ENCODE peak calls at places on chromosome 19, in eight cellular contexts. One of them, this sample, is unnamed.

GRCh38 chr19:10143700-10144099 is 24.0 kb upstream of the EIF3G start:
- DNase-seq in NCI-H2081: no peak
- DNase-seq in NCI-H2029: no peak
- DNase-seq in stimulated activated CD8-positive, alpha-beta memory T cell treated with anti-CD3 and anti-CD28 coated beads, Interleukin-4, amount 100 ng/mL, for 1 hour: no peak
- DNase-seq in NCI-H524: no peak
- DNase-seq in stomach: no peak
- DNase-seq in activated CD8-positive, alpha-beta memory T cell treated with anti-CD3 and anti-CD28 coated beads for 1 hour: no peak
- DNase-seq in GM12891: no peak
- DNase-seq in this sample: no peak

GRCh38 chr19:54207908-54208783 is 7.5 kb downstream of the RPS9 start:
- DNase-seq in NCI-H2081: no peak
- DNase-seq in NCI-H2029: peak
- DNase-seq in stimulated activated CD8-positive, alpha-beta memory T cell treated with anti-CD3 and anti-CD28 coated beads, Interleukin-4, amount 100 ng/mL, for 1 hour: no peak
- DNase-seq in NCI-H524: peak
- DNase-seq in stomach: peak
- DNase-seq in activated CD8-positive, alpha-beta memory T cell treated with anti-CD3 and anti-CD28 coated beads for 1 hour: no peak
- DNase-seq in GM12891: no peak
- DNase-seq in this sample: peak

GRCh38 chr19:43651758-43652545 is 12.3 kb upstream of the CADM4 start:
- DNase-seq in NCI-H2081: peak
- DNase-seq in NCI-H2029: peak
- DNase-seq in stimulated activated CD8-positive, alpha-beta memory T cell treated with anti-CD3 and anti-CD28 coated beads, Interleukin-4, amount 100 ng/mL, for 1 hour: peak
- DNase-seq in NCI-H524: peak
- DNase-seq in stomach: peak
- DNase-seq in activated CD8-positive, alpha-beta memory T cell treated with anti-CD3 and anti-CD28 coated beads for 1 hour: peak
- DNase-seq in GM12891: no peak
- DNase-seq in this sample: no peak

GRCh38 chr19:954272-954671 is 28.4 kb downstream of the ARID3A start:
- DNase-seq in NCI-H2081: no peak
- DNase-seq in NCI-H2029: no peak
- DNase-seq in stimulated activated CD8-positive, alpha-beta memory T cell treated with anti-CD3 and anti-CD28 coated beads, Interleukin-4, amount 100 ng/mL, for 1 hour: no peak
- DNase-seq in NCI-H524: no peak
- DNase-seq in stomach: no peak
- DNase-seq in activated CD8-positive, alpha-beta memory T cell treated with anti-CD3 and anti-CD28 coated beads for 1 hour: no peak
- DNase-seq in GM12891: no peak
- DNase-seq in this sample: no peak

GRCh38 chr19:47284324-47284899 is 9.7 kb downstream of the INAFM1 start:
- DNase-seq in NCI-H2081: peak
- DNase-seq in NCI-H2029: peak
- DNase-seq in stimulated activated CD8-positive, alpha-beta memory T cell treated with anti-CD3 and anti-CD28 coated beads, Interleukin-4, amount 100 ng/mL, for 1 hour: no peak
- DNase-seq in NCI-H524: peak
- DNase-seq in stomach: no peak
- DNase-seq in activated CD8-positive, alpha-beta memory T cell treated with anti-CD3 and anti-CD28 coated beads for 1 hour: no peak
- DNase-seq in GM12891: no peak
- DNase-seq in this sample: no peak

GRCh38 chr19:3760871-3761361 is 576 bp downstream of the APBA3 start:
- DNase-seq in NCI-H2081: no peak
- DNase-seq in NCI-H2029: no peak
- DNase-seq in stimulated activated CD8-positive, alpha-beta memory T cell treated with anti-CD3 and anti-CD28 coated beads, Interleukin-4, amount 100 ng/mL, for 1 hour: no peak
- DNase-seq in NCI-H524: no peak
- DNase-seq in stomach: no peak
- DNase-seq in activated CD8-positive, alpha-beta memory T cell treated with anti-CD3 and anti-CD28 coated beads for 1 hour: no peak
- DNase-seq in GM12891: no peak
- DNase-seq in this sample: no peak

GRCh38 chr19:18483119-18483518 is 38.8 kb downstream of the ELL start:
- DNase-seq in NCI-H2081: peak
- DNase-seq in NCI-H2029: peak
- DNase-seq in stimulated activated CD8-positive, alpha-beta memory T cell treated with anti-CD3 and anti-CD28 coated beads, Interleukin-4, amount 100 ng/mL, for 1 hour: no peak
- DNase-seq in NCI-H524: peak
- DNase-seq in stomach: no peak
- DNase-seq in activated CD8-positive, alpha-beta memory T cell treated with anti-CD3 and anti-CD28 coated beads for 1 hour: no peak
- DNase-seq in GM12891: no peak
- DNase-seq in this sample: no peak

GRCh38 chr19:40200352-40201099 is 9.3 kb downstream of the MAP3K10 start:
- DNase-seq in NCI-H2081: no peak
- DNase-seq in NCI-H2029: no peak
- DNase-seq in stimulated activated CD8-positive, alpha-beta memory T cell treated with anti-CD3 and anti-CD28 coated beads, Interleukin-4, amount 100 ng/mL, for 1 hour: no peak
- DNase-seq in NCI-H524: no peak
- DNase-seq in stomach: no peak
- DNase-seq in activated CD8-positive, alpha-beta memory T cell treated with anti-CD3 and anti-CD28 coated beads for 1 hour: no peak
- DNase-seq in GM12891: no peak
- DNase-seq in this sample: no peak

GRCh38 chr19:1266818-1267440 is 2.2 kb upstream of the CIRBP start:
- DNase-seq in NCI-H2081: peak
- DNase-seq in NCI-H2029: peak
- DNase-seq in stimulated activated CD8-positive, alpha-beta memory T cell treated with anti-CD3 and anti-CD28 coated beads, Interleukin-4, amount 100 ng/mL, for 1 hour: no peak
- DNase-seq in NCI-H524: peak
- DNase-seq in stomach: peak
- DNase-seq in activated CD8-positive, alpha-beta memory T cell treated with anti-CD3 and anti-CD28 coated beads for 1 hour: peak
- DNase-seq in GM12891: no peak
- DNase-seq in this sample: no peak

GRCh38 chr19:33683881-33684549 is 62.3 kb downstream of the CHST8 start:
- DNase-seq in NCI-H2081: no peak
- DNase-seq in NCI-H2029: no peak
- DNase-seq in stimulated activated CD8-positive, alpha-beta memory T cell treated with anti-CD3 and anti-CD28 coated beads, Interleukin-4, amount 100 ng/mL, for 1 hour: no peak
- DNase-seq in NCI-H524: peak
- DNase-seq in stomach: no peak
- DNase-seq in activated CD8-positive, alpha-beta memory T cell treated with anti-CD3 and anti-CD28 coated beads for 1 hour: no peak
- DNase-seq in GM12891: peak
- DNase-seq in this sample: no peak

GRCh38 chr19:10270180-10270615 is 722 bp upstream of the ICAM1 start:
- DNase-seq in NCI-H2081: no peak
- DNase-seq in NCI-H2029: no peak
- DNase-seq in stimulated activated CD8-positive, alpha-beta memory T cell treated with anti-CD3 and anti-CD28 coated beads, Interleukin-4, amount 100 ng/mL, for 1 hour: peak
- DNase-seq in NCI-H524: no peak
- DNase-seq in stomach: peak
- DNase-seq in activated CD8-positive, alpha-beta memory T cell treated with anti-CD3 and anti-CD28 coated beads for 1 hour: peak
- DNase-seq in GM12891: no peak
- DNase-seq in this sample: no peak

GRCh38 chr19:51546650-51547396 is 15.4 kb upstream of the SIGLEC6 start:
- DNase-seq in NCI-H2081: no peak
- DNase-seq in NCI-H2029: no peak
- DNase-seq in stimulated activated CD8-positive, alpha-beta memory T cell treated with anti-CD3 and anti-CD28 coated beads, Interleukin-4, amount 100 ng/mL, for 1 hour: no peak
- DNase-seq in NCI-H524: no peak
- DNase-seq in stomach: no peak
- DNase-seq in activated CD8-positive, alpha-beta memory T cell treated with anti-CD3 and anti-CD28 coated beads for 1 hour: no peak
- DNase-seq in GM12891: no peak
- DNase-seq in this sample: peak

GRCh38 chr19:5090780-5091575 is 122.1 kb downstream of the KDM4B start:
- DNase-seq in NCI-H2081: peak
- DNase-seq in NCI-H2029: no peak
- DNase-seq in stimulated activated CD8-positive, alpha-beta memory T cell treated with anti-CD3 and anti-CD28 coated beads, Interleukin-4, amount 100 ng/mL, for 1 hour: no peak
- DNase-seq in NCI-H524: peak
- DNase-seq in stomach: peak
- DNase-seq in activated CD8-positive, alpha-beta memory T cell treated with anti-CD3 and anti-CD28 coated beads for 1 hour: no peak
- DNase-seq in GM12891: no peak
- DNase-seq in this sample: no peak

GRCh38 chr19:49749771-49750170 is 13.3 kb downstream of the TSKS start:
- DNase-seq in NCI-H2081: no peak
- DNase-seq in NCI-H2029: no peak
- DNase-seq in stimulated activated CD8-positive, alpha-beta memory T cell treated with anti-CD3 and anti-CD28 coated beads, Interleukin-4, amount 100 ng/mL, for 1 hour: no peak
- DNase-seq in NCI-H524: no peak
- DNase-seq in stomach: no peak
- DNase-seq in activated CD8-positive, alpha-beta memory T cell treated with anti-CD3 and anti-CD28 coated beads for 1 hour: no peak
- DNase-seq in GM12891: no peak
- DNase-seq in this sample: no peak

GRCh38 chr19:31307270-31307669 is 42.0 kb downstream of the TSHZ3 start:
- DNase-seq in NCI-H2081: no peak
- DNase-seq in NCI-H2029: no peak
- DNase-seq in stimulated activated CD8-positive, alpha-beta memory T cell treated with anti-CD3 and anti-CD28 coated beads, Interleukin-4, amount 100 ng/mL, for 1 hour: no peak
- DNase-seq in NCI-H524: no peak
- DNase-seq in stomach: no peak
- DNase-seq in activated CD8-positive, alpha-beta memory T cell treated with anti-CD3 and anti-CD28 coated beads for 1 hour: no peak
- DNase-seq in GM12891: no peak
- DNase-seq in this sample: no peak

GRCh38 chr19:670609-671075 is 5.5 kb upstream of the FSTL3 start:
- DNase-seq in NCI-H2081: no peak
- DNase-seq in NCI-H2029: no peak
- DNase-seq in stimulated activated CD8-positive, alpha-beta memory T cell treated with anti-CD3 and anti-CD28 coated beads, Interleukin-4, amount 100 ng/mL, for 1 hour: no peak
- DNase-seq in NCI-H524: no peak
- DNase-seq in stomach: no peak
- DNase-seq in activated CD8-positive, alpha-beta memory T cell treated with anti-CD3 and anti-CD28 coated beads for 1 hour: no peak
- DNase-seq in GM12891: no peak
- DNase-seq in this sample: no peak

GRCh38 chr19:35037716-35038622 is 3.6 kb upstream of the HPN start:
- DNase-seq in NCI-H2081: no peak
- DNase-seq in NCI-H2029: peak
- DNase-seq in stimulated activated CD8-positive, alpha-beta memory T cell treated with anti-CD3 and anti-CD28 coated beads, Interleukin-4, amount 100 ng/mL, for 1 hour: no peak
- DNase-seq in NCI-H524: peak
- DNase-seq in stomach: no peak
- DNase-seq in activated CD8-positive, alpha-beta memory T cell treated with anti-CD3 and anti-CD28 coated beads for 1 hour: no peak
- DNase-seq in GM12891: peak
- DNase-seq in this sample: no peak

GRCh38 chr19:42028304-42029216 is 34.5 kb upstream of the ATP1A3 start:
- DNase-seq in NCI-H2081: peak
- DNase-seq in NCI-H2029: no peak
- DNase-seq in stimulated activated CD8-positive, alpha-beta memory T cell treated with anti-CD3 and anti-CD28 coated beads, Interleukin-4, amount 100 ng/mL, for 1 hour: no peak
- DNase-seq in NCI-H524: peak
- DNase-seq in stomach: no peak
- DNase-seq in activated CD8-positive, alpha-beta memory T cell treated with anti-CD3 and anti-CD28 coated beads for 1 hour: no peak
- DNase-seq in GM12891: no peak
- DNase-seq in this sample: no peak

GRCh38 chr19:58300620-58301019 is 4.6 kb upstream of the ERVK3-1 start:
- DNase-seq in NCI-H2081: no peak
- DNase-seq in NCI-H2029: no peak
- DNase-seq in stimulated activated CD8-positive, alpha-beta memory T cell treated with anti-CD3 and anti-CD28 coated beads, Interleukin-4, amount 100 ng/mL, for 1 hour: no peak
- DNase-seq in NCI-H524: no peak
- DNase-seq in stomach: no peak
- DNase-seq in activated CD8-positive, alpha-beta memory T cell treated with anti-CD3 and anti-CD28 coated beads for 1 hour: no peak
- DNase-seq in GM12891: no peak
- DNase-seq in this sample: no peak

GRCh38 chr19:31718041-31718440 is 368.8 kb upstream of the TSHZ3 start:
- DNase-seq in NCI-H2081: no peak
- DNase-seq in NCI-H2029: no peak
- DNase-seq in stimulated activated CD8-positive, alpha-beta memory T cell treated with anti-CD3 and anti-CD28 coated beads, Interleukin-4, amount 100 ng/mL, for 1 hour: no peak
- DNase-seq in NCI-H524: no peak
- DNase-seq in stomach: no peak
- DNase-seq in activated CD8-positive, alpha-beta memory T cell treated with anti-CD3 and anti-CD28 coated beads for 1 hour: no peak
- DNase-seq in GM12891: no peak
- DNase-seq in this sample: no peak

GRCh38 chr19:4636151-4636717 is 3.1 kb upstream of the TNFAIP8L1 start:
- DNase-seq in NCI-H2081: peak
- DNase-seq in NCI-H2029: peak
- DNase-seq in stimulated activated CD8-positive, alpha-beta memory T cell treated with anti-CD3 and anti-CD28 coated beads, Interleukin-4, amount 100 ng/mL, for 1 hour: peak
- DNase-seq in NCI-H524: peak
- DNase-seq in stomach: peak
- DNase-seq in activated CD8-positive, alpha-beta memory T cell treated with anti-CD3 and anti-CD28 coated beads for 1 hour: peak
- DNase-seq in GM12891: peak
- DNase-seq in this sample: no peak

GRCh38 chr19:5993516-5994406 is 15.8 kb upstream of the RANBP3 start:
- DNase-seq in NCI-H2081: no peak
- DNase-seq in NCI-H2029: no peak
- DNase-seq in stimulated activated CD8-positive, alpha-beta memory T cell treated with anti-CD3 and anti-CD28 coated beads, Interleukin-4, amount 100 ng/mL, for 1 hour: no peak
- DNase-seq in NCI-H524: no peak
- DNase-seq in stomach: peak
- DNase-seq in activated CD8-positive, alpha-beta memory T cell treated with anti-CD3 and anti-CD28 coated beads for 1 hour: no peak
- DNase-seq in GM12891: no peak
- DNase-seq in this sample: no peak

GRCh38 chr19:2164020-2164988 is 571 bp downstream of the DOT1L start:
- DNase-seq in NCI-H2081: no peak
- DNase-seq in NCI-H2029: no peak
- DNase-seq in stimulated activated CD8-positive, alpha-beta memory T cell treated with anti-CD3 and anti-CD28 coated beads, Interleukin-4, amount 100 ng/mL, for 1 hour: no peak
- DNase-seq in NCI-H524: no peak
- DNase-seq in stomach: no peak
- DNase-seq in activated CD8-positive, alpha-beta memory T cell treated with anti-CD3 and anti-CD28 coated beads for 1 hour: no peak
- DNase-seq in GM12891: no peak
- DNase-seq in this sample: no peak

GRCh38 chr19:6856749-6857372 is 30.5 kb upstream of the ADGRE1 start:
- DNase-seq in NCI-H2081: no peak
- DNase-seq in NCI-H2029: no peak
- DNase-seq in stimulated activated CD8-positive, alpha-beta memory T cell treated with anti-CD3 and anti-CD28 coated beads, Interleukin-4, amount 100 ng/mL, for 1 hour: no peak
- DNase-seq in NCI-H524: no peak
- DNase-seq in stomach: no peak
- DNase-seq in activated CD8-positive, alpha-beta memory T cell treated with anti-CD3 and anti-CD28 coated beads for 1 hour: no peak
- DNase-seq in GM12891: no peak
- DNase-seq in this sample: no peak

GRCh38 chr19:47660435-47660832 is 51.5 kb downstream of the BICRA start:
- DNase-seq in NCI-H2081: no peak
- DNase-seq in NCI-H2029: no peak
- DNase-seq in stimulated activated CD8-positive, alpha-beta memory T cell treated with anti-CD3 and anti-CD28 coated beads, Interleukin-4, amount 100 ng/mL, for 1 hour: no peak
- DNase-seq in NCI-H524: no peak
- DNase-seq in stomach: no peak
- DNase-seq in activated CD8-positive, alpha-beta memory T cell treated with anti-CD3 and anti-CD28 coated beads for 1 hour: no peak
- DNase-seq in GM12891: no peak
- DNase-seq in this sample: no peak

GRCh38 chr19:50492303-50493052 is 15.8 kb upstream of the GARIN5A start:
- DNase-seq in NCI-H2081: no peak
- DNase-seq in NCI-H2029: no peak
- DNase-seq in stimulated activated CD8-positive, alpha-beta memory T cell treated with anti-CD3 and anti-CD28 coated beads, Interleukin-4, amount 100 ng/mL, for 1 hour: no peak
- DNase-seq in NCI-H524: no peak
- DNase-seq in stomach: no peak
- DNase-seq in activated CD8-positive, alpha-beta memory T cell treated with anti-CD3 and anti-CD28 coated beads for 1 hour: no peak
- DNase-seq in GM12891: no peak
- DNase-seq in this sample: no peak

GRCh38 chr19:37987356-37988332 is 80.6 kb downstream of the SIPA1L3 start:
- DNase-seq in NCI-H2081: no peak
- DNase-seq in NCI-H2029: no peak
- DNase-seq in stimulated activated CD8-positive, alpha-beta memory T cell treated with anti-CD3 and anti-CD28 coated beads, Interleukin-4, amount 100 ng/mL, for 1 hour: no peak
- DNase-seq in NCI-H524: peak
- DNase-seq in stomach: no peak
- DNase-seq in activated CD8-positive, alpha-beta memory T cell treated with anti-CD3 and anti-CD28 coated beads for 1 hour: no peak
- DNase-seq in GM12891: no peak
- DNase-seq in this sample: no peak

GRCh38 chr19:34332027-34332786 is 32.8 kb upstream of the GPI start:
- DNase-seq in NCI-H2081: no peak
- DNase-seq in NCI-H2029: no peak
- DNase-seq in stimulated activated CD8-positive, alpha-beta memory T cell treated with anti-CD3 and anti-CD28 coated beads, Interleukin-4, amount 100 ng/mL, for 1 hour: no peak
- DNase-seq in NCI-H524: no peak
- DNase-seq in stomach: no peak
- DNase-seq in activated CD8-positive, alpha-beta memory T cell treated with anti-CD3 and anti-CD28 coated beads for 1 hour: no peak
- DNase-seq in GM12891: no peak
- DNase-seq in this sample: no peak

GRCh38 chr19:33621811-33622504 is at the start of gene CHST8:
- DNase-seq in NCI-H2081: no peak
- DNase-seq in NCI-H2029: peak
- DNase-seq in stimulated activated CD8-positive, alpha-beta memory T cell treated with anti-CD3 and anti-CD28 coated beads, Interleukin-4, amount 100 ng/mL, for 1 hour: no peak
- DNase-seq in NCI-H524: peak
- DNase-seq in stomach: peak
- DNase-seq in activated CD8-positive, alpha-beta memory T cell treated with anti-CD3 and anti-CD28 coated beads for 1 hour: no peak
- DNase-seq in GM12891: no peak
- DNase-seq in this sample: no peak

GRCh38 chr19:2774953-2775555 is 8.0 kb downstream of the SGTA start:
- DNase-seq in NCI-H2081: no peak
- DNase-seq in NCI-H2029: no peak
- DNase-seq in stimulated activated CD8-positive, alpha-beta memory T cell treated with anti-CD3 and anti-CD28 coated beads, Interleukin-4, amount 100 ng/mL, for 1 hour: no peak
- DNase-seq in NCI-H524: no peak
- DNase-seq in stomach: no peak
- DNase-seq in activated CD8-positive, alpha-beta memory T cell treated with anti-CD3 and anti-CD28 coated beads for 1 hour: no peak
- DNase-seq in GM12891: no peak
- DNase-seq in this sample: no peak

GRCh38 chr19:1066748-1067340 is at the start of gene ARHGAP45:
- DNase-seq in NCI-H2081: no peak
- DNase-seq in NCI-H2029: no peak
- DNase-seq in stimulated activated CD8-positive, alpha-beta memory T cell treated with anti-CD3 and anti-CD28 coated beads, Interleukin-4, amount 100 ng/mL, for 1 hour: peak
- DNase-seq in NCI-H524: no peak
- DNase-seq in stomach: peak
- DNase-seq in activated CD8-positive, alpha-beta memory T cell treated with anti-CD3 and anti-CD28 coated beads for 1 hour: peak
- DNase-seq in GM12891: peak
- DNase-seq in this sample: no peak

GRCh38 chr19:2791876-2792275 is 6.6 kb downstream of the THOP1 start:
- DNase-seq in NCI-H2081: no peak
- DNase-seq in NCI-H2029: no peak
- DNase-seq in stimulated activated CD8-positive, alpha-beta memory T cell treated with anti-CD3 and anti-CD28 coated beads, Interleukin-4, amount 100 ng/mL, for 1 hour: no peak
- DNase-seq in NCI-H524: no peak
- DNase-seq in stomach: no peak
- DNase-seq in activated CD8-positive, alpha-beta memory T cell treated with anti-CD3 and anti-CD28 coated beads for 1 hour: no peak
- DNase-seq in GM12891: no peak
- DNase-seq in this sample: no peak

GRCh38 chr19:18000981-18001836 is 6.8 kb upstream of the ARRDC2 start:
- DNase-seq in NCI-H2081: peak
- DNase-seq in NCI-H2029: peak
- DNase-seq in stimulated activated CD8-positive, alpha-beta memory T cell treated with anti-CD3 and anti-CD28 coated beads, Interleukin-4, amount 100 ng/mL, for 1 hour: peak
- DNase-seq in NCI-H524: peak
- DNase-seq in stomach: peak
- DNase-seq in activated CD8-positive, alpha-beta memory T cell treated with anti-CD3 and anti-CD28 coated beads for 1 hour: peak
- DNase-seq in GM12891: peak
- DNase-seq in this sample: no peak

GRCh38 chr19:50190439-50190891 is 13.0 kb upstream of the MYH14 start:
- DNase-seq in NCI-H2081: no peak
- DNase-seq in NCI-H2029: no peak
- DNase-seq in stimulated activated CD8-positive, alpha-beta memory T cell treated with anti-CD3 and anti-CD28 coated beads, Interleukin-4, amount 100 ng/mL, for 1 hour: no peak
- DNase-seq in NCI-H524: no peak
- DNase-seq in stomach: peak
- DNase-seq in activated CD8-positive, alpha-beta memory T cell treated with anti-CD3 and anti-CD28 coated beads for 1 hour: no peak
- DNase-seq in GM12891: no peak
- DNase-seq in this sample: no peak

This sample was measured in SIG-M5.